ENCODE peak calls at places on chromosome 17, in seven cellular contexts. One of them, this sample, is unnamed.

GRCh38 chr17:64662774-64663367 is 764 bp upstream of the SMURF2 start:
- DNase-seq in stomach: no peak
- DNase-seq in endothelial cell of umbilical vein: no peak
- DNase-seq in A549: no peak
- DNase-seq in NB4: no peak
- DNase-seq in heart left ventricle: no peak
- DNase-seq in IMR-90: no peak
- DNase-seq in this sample: no peak

GRCh38 chr17:47785538-47786123 is 36.0 kb downstream of the OSBPL7 start:
- DNase-seq in IMR-90: peak
- DNase-seq in NB4: peak
- DNase-seq in heart left ventricle: no peak
- DNase-seq in A549: no peak
- DNase-seq in endothelial cell of umbilical vein: peak
- DNase-seq in stomach: no peak
- DNase-seq in this sample: no peak

GRCh38 chr17:78450696-78451344 is 72.4 kb downstream of the PGS1 start:
- DNase-seq in IMR-90: no peak
- DNase-seq in heart left ventricle: no peak
- DNase-seq in NB4: peak
- DNase-seq in stomach: no peak
- DNase-seq in endothelial cell of umbilical vein: no peak
- DNase-seq in A549: no peak
- DNase-seq in this sample: no peak

GRCh38 chr17:78172284-78173024 is 4.1 kb downstream of the SYNGR2 start:
- DNase-seq in endothelial cell of umbilical vein: peak
- DNase-seq in stomach: peak
- DNase-seq in heart left ventricle: peak
- DNase-seq in NB4: peak
- DNase-seq in IMR-90: peak
- DNase-seq in A549: no peak
- DNase-seq in this sample: no peak

GRCh38 chr17:4375039-4375748 is 8.7 kb upstream of the UBE2G1 start:
- DNase-seq in NB4: peak
- DNase-seq in A549: no peak
- DNase-seq in endothelial cell of umbilical vein: no peak
- DNase-seq in IMR-90: no peak
- DNase-seq in heart left ventricle: no peak
- DNase-seq in stomach: no peak
- DNase-seq in this sample: no peak

GRCh38 chr17:68391561-68392268 is 65.6 kb downstream of the WIPI1 start:
- DNase-seq in heart left ventricle: no peak
- DNase-seq in NB4: no peak
- DNase-seq in endothelial cell of umbilical vein: no peak
- DNase-seq in IMR-90: no peak
- DNase-seq in A549: no peak
- DNase-seq in stomach: no peak
- DNase-seq in this sample: peak

GRCh38 chr17:10802487-10803284 is 1.2 kb downstream of the TMEM238L start:
- DNase-seq in IMR-90: no peak
- DNase-seq in A549: no peak
- DNase-seq in NB4: no peak
- DNase-seq in heart left ventricle: no peak
- DNase-seq in endothelial cell of umbilical vein: no peak
- DNase-seq in stomach: peak
- DNase-seq in this sample: no peak

GRCh38 chr17:50511058-50511457 is 2.8 kb downstream of the MYCBPAP start:
- DNase-seq in IMR-90: peak
- DNase-seq in stomach: no peak
- DNase-seq in A549: no peak
- DNase-seq in NB4: peak
- DNase-seq in heart left ventricle: no peak
- DNase-seq in endothelial cell of umbilical vein: no peak
- DNase-seq in this sample: no peak

GRCh38 chr17:6696906-6697305 is 16.3 kb downstream of the SLC13A5 start:
- DNase-seq in endothelial cell of umbilical vein: no peak
- DNase-seq in IMR-90: no peak
- DNase-seq in NB4: no peak
- DNase-seq in A549: no peak
- DNase-seq in heart left ventricle: no peak
- DNase-seq in stomach: no peak
- DNase-seq in this sample: no peak

GRCh38 chr17:39699818-39700147 is at the start of gene ERBB2:
- DNase-seq in stomach: peak
- DNase-seq in endothelial cell of umbilical vein: peak
- DNase-seq in IMR-90: peak
- DNase-seq in A549: peak
- DNase-seq in NB4: no peak
- DNase-seq in heart left ventricle: peak
- DNase-seq in this sample: no peak

DNA sequence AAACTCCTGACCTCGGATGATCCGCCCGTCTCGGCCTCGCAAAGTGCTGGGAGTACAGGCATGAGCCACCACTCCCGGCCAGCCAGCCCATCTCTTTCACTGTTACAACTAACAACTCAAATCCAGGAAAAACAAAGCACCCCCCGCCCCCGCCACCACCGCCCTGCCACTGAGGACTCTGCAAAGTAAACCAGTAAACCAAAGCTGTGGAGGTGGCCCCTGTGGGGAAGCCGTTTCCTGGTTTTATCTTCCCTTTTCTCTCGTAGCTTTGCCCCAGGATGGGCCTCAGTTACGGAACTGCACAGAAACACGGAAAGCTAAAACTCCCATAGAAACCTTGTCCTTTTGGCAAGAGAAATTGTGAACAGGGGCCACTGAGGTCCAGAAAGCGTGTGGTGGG is 17.5 kb downstream of the CHMP6 start:
- DNase-seq in NB4: peak
- DNase-seq in endothelial cell of umbilical vein: no peak
- DNase-seq in A549: no peak
- DNase-seq in stomach: no peak
- DNase-seq in IMR-90: no peak
- DNase-seq in heart left ventricle: no peak
- DNase-seq in this sample: no peak
- TF ChIP-seq POLR2A in NB4: no peak
- TF ChIP-seq POLR2A in endothelial cell of umbilical vein: no peak
- TF ChIP-seq POLR2A in A549: no peak
- TF ChIP-seq POLR2A in stomach: no peak
- TF ChIP-seq POLR2A in IMR-90: no peak
- TF ChIP-seq POLR2A in heart left ventricle: no peak
- TF ChIP-seq POLR2A in this sample: no peak

DNA sequence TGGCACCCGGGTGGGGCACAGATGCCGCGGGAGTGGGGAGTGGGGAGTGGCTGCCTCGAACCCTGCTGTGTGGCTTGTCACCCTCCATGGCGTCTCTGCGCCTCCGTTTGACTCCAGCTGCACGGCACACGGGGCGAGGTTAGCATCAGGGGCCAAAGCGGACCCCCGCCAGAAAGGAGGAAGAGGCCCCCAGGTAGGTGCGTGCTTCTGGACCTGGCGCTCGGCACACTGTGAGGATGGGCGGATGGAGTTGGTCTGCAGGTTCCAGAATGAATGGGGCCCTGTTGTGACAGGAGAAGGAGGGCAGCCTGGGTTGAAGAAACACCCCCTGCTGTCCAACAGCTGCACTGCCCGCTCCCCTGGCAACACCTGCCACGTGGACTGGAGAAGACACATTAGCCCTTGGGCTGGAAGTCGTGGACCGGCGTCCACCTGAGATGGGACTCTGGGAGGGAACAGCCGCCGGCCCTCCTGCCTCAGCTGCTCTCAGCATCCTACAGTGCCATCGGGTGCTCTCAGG is 9.4 kb upstream of the FASN start:
- DNase-seq in heart left ventricle: no peak
- DNase-seq in stomach: no peak
- DNase-seq in NB4: peak
- DNase-seq in IMR-90: no peak
- DNase-seq in endothelial cell of umbilical vein: no peak
- DNase-seq in A549: peak
- DNase-seq in this sample: no peak
- TF ChIP-seq CTCF in heart left ventricle: no peak
- TF ChIP-seq CTCF in stomach: peak
- TF ChIP-seq CTCF in NB4: peak
- TF ChIP-seq CTCF in IMR-90: peak
- TF ChIP-seq CTCF in endothelial cell of umbilical vein: peak
- TF ChIP-seq CTCF in A549: peak
- TF ChIP-seq CTCF in this sample: no peak

GRCh38 chr17:31308372-31308905 is 5.4 kb downstream of the EVI2B start:
- DNase-seq in NB4: peak
- DNase-seq in A549: no peak
- DNase-seq in endothelial cell of umbilical vein: no peak
- DNase-seq in stomach: no peak
- DNase-seq in IMR-90: no peak
- DNase-seq in heart left ventricle: no peak
- DNase-seq in this sample: no peak

GRCh38 chr17:31308935-31309334 is 4.9 kb downstream of the EVI2B start:
- DNase-seq in heart left ventricle: no peak
- DNase-seq in A549: no peak
- DNase-seq in endothelial cell of umbilical vein: no peak
- DNase-seq in IMR-90: no peak
- DNase-seq in NB4: no peak
- DNase-seq in stomach: no peak
- DNase-seq in this sample: no peak

GRCh38 chr17:31309525-31309924 is 4.3 kb downstream of the EVI2B start:
- DNase-seq in stomach: no peak
- DNase-seq in heart left ventricle: no peak
- DNase-seq in IMR-90: no peak
- DNase-seq in NB4: peak
- DNase-seq in endothelial cell of umbilical vein: no peak
- DNase-seq in A549: no peak
- DNase-seq in this sample: no peak

GRCh38 chr17:31310877-31311276 is 3.0 kb downstream of the EVI2B start:
- DNase-seq in endothelial cell of umbilical vein: no peak
- DNase-seq in IMR-90: no peak
- DNase-seq in heart left ventricle: no peak
- DNase-seq in NB4: peak
- DNase-seq in stomach: no peak
- DNase-seq in A549: no peak
- DNase-seq in this sample: no peak

DNA sequence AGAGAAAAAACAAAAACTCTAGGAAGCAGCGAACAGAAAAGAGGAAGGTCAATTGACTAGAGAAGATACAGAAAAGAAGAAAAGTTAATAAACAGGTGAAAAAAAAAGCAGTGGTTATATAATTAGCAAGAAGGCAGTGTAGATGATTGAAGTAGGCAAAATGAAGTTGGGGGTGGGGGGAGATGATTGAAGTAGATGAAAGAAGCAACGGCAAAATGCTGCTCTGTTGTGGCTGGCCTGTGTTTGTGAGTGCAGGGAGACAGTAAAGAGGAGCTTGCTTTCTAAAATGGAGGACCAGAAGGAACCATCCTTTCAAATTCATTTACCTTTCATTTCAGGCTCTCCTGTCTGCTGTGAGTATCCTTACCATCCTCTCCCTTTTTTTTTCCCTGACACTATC is 3.6 kb downstream of the EVI2B start:
- DNase-seq in heart left ventricle: no peak
- DNase-seq in endothelial cell of umbilical vein: no peak
- DNase-seq in stomach: no peak
- DNase-seq in NB4: peak
- DNase-seq in A549: no peak
- DNase-seq in IMR-90: no peak
- DNase-seq in this sample: no peak
- H3K4me3 ChIP-seq in heart left ventricle: peak
- H3K4me3 ChIP-seq in endothelial cell of umbilical vein: no peak
- H3K4me3 ChIP-seq in stomach: no peak
- H3K4me3 ChIP-seq in NB4: peak
- H3K4me3 ChIP-seq in A549: no peak
- H3K4me3 ChIP-seq in IMR-90: no peak
- H3K4me3 ChIP-seq in this sample: no peak

GRCh38 chr17:32487460-32488176 is 825 bp downstream of the CDK5R1 start:
- DNase-seq in endothelial cell of umbilical vein: peak
- DNase-seq in stomach: no peak
- DNase-seq in A549: no peak
- DNase-seq in IMR-90: no peak
- DNase-seq in heart left ventricle: no peak
- DNase-seq in NB4: no peak
- DNase-seq in this sample: no peak
- TF ChIP-seq POLR2A in endothelial cell of umbilical vein: no peak
- TF ChIP-seq POLR2A in stomach: no peak
- TF ChIP-seq POLR2A in A549: no peak
- TF ChIP-seq POLR2A in IMR-90: no peak
- TF ChIP-seq POLR2A in heart left ventricle: no peak
- TF ChIP-seq POLR2A in NB4: no peak
- TF ChIP-seq POLR2A in this sample: no peak

GRCh38 chr17:7997186-7997585 is 5.2 kb upstream of the GUCY2D start:
- DNase-seq in IMR-90: peak
- DNase-seq in endothelial cell of umbilical vein: peak
- DNase-seq in NB4: peak
- DNase-seq in stomach: peak
- DNase-seq in A549: peak
- DNase-seq in heart left ventricle: peak
- DNase-seq in this sample: no peak
- TF ChIP-seq CTCF in IMR-90: peak
- TF ChIP-seq CTCF in endothelial cell of umbilical vein: peak
- TF ChIP-seq CTCF in NB4: no peak
- TF ChIP-seq CTCF in stomach: peak
- TF ChIP-seq CTCF in A549: peak
- TF ChIP-seq CTCF in heart left ventricle: peak
- TF ChIP-seq CTCF in this sample: no peak

GRCh38 chr17:73639322-73639721 is 4.9 kb downstream of the SDK2 start:
- DNase-seq in endothelial cell of umbilical vein: no peak
- DNase-seq in NB4: no peak
- DNase-seq in A549: no peak
- DNase-seq in stomach: peak
- DNase-seq in heart left ventricle: no peak
- DNase-seq in IMR-90: no peak
- DNase-seq in this sample: no peak

GRCh38 chr17:73641779-73642580 is 2.3 kb downstream of the SDK2 start:
- DNase-seq in NB4: no peak
- DNase-seq in heart left ventricle: no peak
- DNase-seq in IMR-90: no peak
- DNase-seq in stomach: peak
- DNase-seq in A549: no peak
- DNase-seq in endothelial cell of umbilical vein: no peak
- DNase-seq in this sample: no peak

GRCh38 chr17:73642659-73643011 is 1.6 kb downstream of the SDK2 start:
- DNase-seq in heart left ventricle: no peak
- DNase-seq in endothelial cell of umbilical vein: no peak
- DNase-seq in stomach: no peak
- DNase-seq in A549: no peak
- DNase-seq in NB4: no peak
- DNase-seq in IMR-90: no peak
- DNase-seq in this sample: no peak

GRCh38 chr17:73639926-73640325 is 4.3 kb downstream of the SDK2 start:
- DNase-seq in NB4: no peak
- DNase-seq in stomach: peak
- DNase-seq in A549: no peak
- DNase-seq in heart left ventricle: no peak
- DNase-seq in endothelial cell of umbilical vein: no peak
- DNase-seq in IMR-90: no peak
- DNase-seq in this sample: no peak

GRCh38 chr17:73640691-73641090 is 3.6 kb downstream of the SDK2 start:
- DNase-seq in heart left ventricle: no peak
- DNase-seq in NB4: no peak
- DNase-seq in endothelial cell of umbilical vein: no peak
- DNase-seq in IMR-90: no peak
- DNase-seq in A549: no peak
- DNase-seq in stomach: no peak
- DNase-seq in this sample: no peak
- H3K4me3 ChIP-seq in heart left ventricle: no peak
- H3K4me3 ChIP-seq in NB4: no peak
- H3K4me3 ChIP-seq in endothelial cell of umbilical vein: no peak
- H3K4me3 ChIP-seq in IMR-90: no peak
- H3K4me3 ChIP-seq in A549: no peak
- H3K4me3 ChIP-seq in stomach: no peak
- H3K4me3 ChIP-seq in this sample: no peak

This sample was measured in vagina.